ENCODE peak calls at places on chromosomes 5 and 9, in eight cellular contexts. S is cardiac muscle cell, F is fibroblast of lung, Z is Peyer's patch, X is heart right ventricle, W is lung, P is MM.1S, Y is RWPE2. A is an unnamed sample. For H3K4me1, the result is how much of the 10 kb centered on the place peaks cover.

GRCh38 chr5:139658928-139659667 is 10.9 kb downstream of the CXXC5 start:
- DNase-seq in P (no peak), S (peak), Z (no peak), F (peak), W (no peak), Y (no peak), X (peak), A (no peak)

GRCh38 chr5:163963881-163964280 is 458.5 kb downstream of the MAT2B start:
- DNase-seq in P (no peak), Y (no peak), W (no peak), Z (no peak), S (peak), X (no peak), F (peak), A (no peak)

GRCh38 chr9:114421147-114421546 is 33.4 kb upstream of the AKNA start:
- DNase-seq in S (no peak), Z (peak), P (no peak), W (no peak), F (no peak), X (no peak), Y (no peak), A (no peak)

GRCh38 chr5:35443803-35444595 is 173.7 kb upstream of the SPEF2 start:
- DNase-seq in S (no peak), P (no peak), F (no peak), X (no peak), Y (no peak), Z (no peak), W (no peak), A (no peak)

GRCh38 chr5:150182774-150183173 is 7.1 kb upstream of the SLC6A7 start:
- DNase-seq in S (no peak), X (no peak), Y (no peak), F (no peak), P (no peak), Z (peak), W (no peak), A (no peak)

GRCh38 chr5:173721259-173722232 is 105.1 kb upstream of the BOD1 start:
- DNase-seq in F (no peak), W (no peak), Y (no peak), S (no peak), Z (no peak), P (no peak), X (no peak), A (no peak)

GRCh38 chr5:170633235-170634041 is 129.6 kb downstream of the KCNIP1 start:
- DNase-seq in Z (no peak), F (peak), W (peak), S (peak), X (peak), P (no peak), Y (peak), A (peak)

GRCh38 chr9:99399476-99399875 is 177.4 kb downstream of the SEC61B start:
- DNase-seq in Y (no peak), W (no peak), F (no peak), S (no peak), Z (no peak), P (no peak), X (peak), A (no peak)

GRCh38 chr5:74633710-74634109 is 6.8 kb downstream of the ENC1 start:
- DNase-seq in Z (no peak), F (no peak), W (no peak), S (no peak), Y (no peak), P (no peak), X (no peak), A (no peak)

GRCh38 chr5:74630387-74631087 is 10.0 kb downstream of the ENC1 start:
- DNase-seq in S (peak), Y (no peak), F (peak), W (no peak), X (no peak), Z (no peak), P (no peak), A (no peak)

GRCh38 chr5:74632947-74633356 is 7.6 kb downstream of the ENC1 start:
- DNase-seq in W (no peak), P (no peak), S (peak), Z (no peak), F (peak), X (no peak), Y (no peak), A (no peak)

GRCh38 chr5:74629326-74629725 is 11.2 kb downstream of the ENC1 start:
- DNase-seq in F (no peak), Y (no peak), W (no peak), S (no peak), Z (no peak), P (no peak), X (no peak), A (no peak)

GRCh38 chr5:74631088-74631960 is 9.2 kb downstream of the ENC1 start:
- DNase-seq in S (peak), P (no peak), W (peak), Z (no peak), F (peak), X (no peak), Y (no peak), A (no peak)
- H3K4me1 ChIP-seq in S (under half), P (under half), W (under half), Z (under half), F (under half), X (under half), Y (under half), A (under half)

DNA sequence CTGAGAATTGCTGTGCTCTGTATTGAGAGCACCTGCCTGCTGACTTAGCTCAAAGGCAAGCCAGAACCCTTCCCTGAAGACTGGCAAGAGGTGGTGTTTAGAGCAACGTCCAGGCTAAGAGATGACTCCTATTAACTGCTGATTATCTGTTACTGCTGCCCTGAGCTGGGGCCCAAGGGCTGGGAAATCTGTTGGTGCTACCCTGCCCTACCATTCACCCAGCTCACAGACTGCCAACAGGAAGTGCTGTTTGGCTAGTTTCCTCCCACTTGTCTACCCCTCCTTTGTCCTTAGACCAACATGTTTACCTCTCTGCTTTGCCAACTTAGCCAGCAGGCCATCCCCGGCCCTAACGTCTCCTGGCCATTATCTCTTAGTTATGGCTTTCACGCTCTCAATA is 6.9 kb downstream of the RAB24 start:
- DNase-seq in F (no peak), Y (no peak), W (no peak), X (no peak), P (peak), Z (no peak), S (no peak), A (no peak)
- H3K4me1 ChIP-seq in F (under half), Y (under half), W (under half), X (under half), P (half or more), Z (under half), S (under half), A (under half)

GRCh38 chr5:154782326-154782725 is 27.1 kb downstream of the LARP1 start:
- DNase-seq in W (no peak), Z (no peak), P (no peak), S (no peak), Y (no peak), X (peak), F (no peak), A (no peak)
- H3K4me1 ChIP-seq in W (under half), Z (half or more), P (under half), S (under half), Y (under half), X (half or more), F (under half), A (under half)

GRCh38 chr9:109791747-109792146 is 11.7 kb downstream of the PALM2AKAP2 start:
- DNase-seq in X (no peak), F (no peak), Z (no peak), W (no peak), S (no peak), P (no peak), Y (no peak), A (no peak)
- H3K4me1 ChIP-seq in X (under half), F (under half), Z (under half), W (under half), S (half or more), P (under half), Y (under half), A (under half)

GRCh38 chr9:109971226-109971625 is 191.2 kb downstream of the PALM2AKAP2 start:
- DNase-seq in F (no peak), W (no peak), Z (no peak), Y (no peak), S (no peak), X (no peak), P (no peak), A (no peak)

GRCh38 chr9:109974143-109974917 is 194.3 kb downstream of the PALM2AKAP2 start:
- DNase-seq in F (no peak), P (peak), Z (no peak), Y (no peak), W (no peak), X (peak), S (no peak), A (no peak)

GRCh38 chr9:109972026-109973005 is 192.3 kb downstream of the PALM2AKAP2 start:
- DNase-seq in P (peak), X (no peak), Z (no peak), F (no peak), W (no peak), Y (no peak), S (no peak), A (no peak)

GRCh38 chr9:109974918-109975276 is 194.9 kb downstream of the PALM2AKAP2 start:
- DNase-seq in X (no peak), P (no peak), S (no peak), Z (no peak), F (no peak), Y (no peak), W (no peak), A (no peak)

GRCh38 chr9:109973336-109973735 is 193.3 kb downstream of the PALM2AKAP2 start:
- DNase-seq in F (no peak), P (no peak), Y (no peak), Z (no peak), W (no peak), S (no peak), X (no peak), A (no peak)
- H3K4me1 ChIP-seq in F (under half), P (half or more), Y (under half), Z (under half), W (under half), S (under half), X (under half), A (under half)

DNA sequence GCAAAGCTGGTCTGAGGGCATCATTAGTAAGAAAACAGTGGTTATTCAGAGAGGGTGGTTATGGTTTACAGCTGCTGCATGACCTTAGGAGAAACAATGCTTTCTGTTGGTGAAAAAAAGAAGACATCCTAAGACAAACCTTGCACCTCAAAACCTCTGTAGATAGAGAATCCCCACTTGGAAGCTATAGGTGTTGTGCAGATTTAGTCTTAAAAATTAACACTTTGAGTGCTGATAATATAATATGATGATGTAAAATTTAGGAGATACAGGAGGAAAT is 1.4 kb upstream of the PTTG1 start:
- DNase-seq in S (no peak), W (no peak), P (peak), Y (no peak), F (no peak), X (no peak), Z (no peak), A (no peak)
- H3K4me1 ChIP-seq in S (under half), W (under half), P (under half), Y (under half), F (under half), X (under half), Z (under half), A (under half)

DNA sequence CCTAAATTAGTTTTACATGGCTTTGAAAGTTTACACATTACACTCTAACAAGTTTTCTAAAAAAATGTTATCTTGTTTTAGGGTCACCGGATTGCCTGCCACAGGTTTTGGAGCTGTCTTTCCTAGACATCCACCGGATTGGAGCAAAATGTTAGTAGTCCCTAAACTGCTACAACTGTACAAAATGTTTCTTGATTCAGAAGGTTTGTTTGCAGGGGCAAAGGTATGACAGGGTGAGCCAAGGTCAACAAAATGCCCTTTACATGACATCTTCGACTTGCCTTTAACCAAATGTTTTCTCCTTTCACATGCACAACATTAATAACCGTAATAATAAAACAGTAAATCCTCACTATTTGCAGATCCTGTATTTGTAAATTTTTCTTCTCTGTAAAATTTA is 37.2 kb downstream of the CFAP95 start:
- DNase-seq in Z (no peak), F (no peak), S (no peak), Y (no peak), P (no peak), W (no peak), X (no peak), A (no peak)
- H3K4me1 ChIP-seq in Z (under half), F (under half), S (under half), Y (under half), P (under half), W (under half), X (under half), A (under half)

DNA sequence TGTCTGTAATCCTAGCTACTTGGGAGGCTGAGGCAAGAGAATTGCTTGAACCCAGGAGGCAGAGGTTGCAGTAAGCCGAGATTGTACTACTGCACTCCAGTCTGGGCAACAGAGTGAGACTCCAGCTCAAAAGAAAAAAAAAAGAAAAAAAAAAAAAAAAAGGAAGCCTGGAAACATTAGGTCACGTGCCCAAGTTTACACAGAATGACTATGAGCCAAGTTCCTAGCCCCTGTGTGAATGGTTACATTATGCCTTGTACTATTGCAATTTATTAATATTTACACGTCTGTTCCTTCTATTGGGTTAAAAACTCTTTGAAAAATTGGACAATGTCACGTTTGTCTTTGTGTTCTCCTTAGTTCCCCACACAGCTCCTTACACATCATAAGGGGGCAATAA is 33.4 kb upstream of the SLC28A3 start:
- DNase-seq in W (no peak), X (no peak), Z (no peak), P (no peak), S (peak), F (no peak), Y (no peak), A (no peak)
- H3K4me1 ChIP-seq in W (under half), X (under half), Z (under half), P (under half), S (under half), F (under half), Y (under half), A (under half)

A was measured in naive thymus-derived CD4-positive, alpha-beta T cell.